ENCODE peak calls at places on chromosome 4, in seven cellular contexts. W is memory B cell, B is HCT116, X is NCI-H345, O is non-pigmented ciliary epithelial cell, T is fibroblast of mammary gland, R is heart right ventricle. H is an unnamed sample.

GRCh38 chr4:53558061-53558801 is 33.1 kb downstream of the LNX1 start:
- DNase-seq in W (no peak), B (no peak), X (peak), O (no peak), T (peak), R (no peak), H (no peak)

GRCh38 chr4:7960790-7961655 is 21.4 kb upstream of the AFAP1 start:
- DNase-seq in W (no peak), B (no peak), X (no peak), O (peak), T (peak), R (no peak), H (no peak)

GRCh38 chr4:124941267-124941666 is 228.7 kb upstream of the ANKRD50 start:
- DNase-seq in W (no peak), B (peak), X (no peak), O (no peak), T (peak), R (no peak), H (no peak)

GRCh38 chr4:61094854-61095598 is 105.1 kb upstream of the ADGRL3 start:
- DNase-seq in W (no peak), B (no peak), X (no peak), O (no peak), T (no peak), R (no peak), H (no peak)

GRCh38 chr4:139145552-139145932 is 31.5 kb downstream of the ELF2 start:
- DNase-seq in W (no peak), B (no peak), X (no peak), O (no peak), T (no peak), R (no peak), H (no peak)

GRCh38 chr4:123233409-123233808 is 163.2 kb upstream of the SPRY1 start:
- DNase-seq in W (no peak), B (no peak), X (no peak), O (no peak), T (no peak), R (no peak), H (no peak)

GRCh38 chr4:158016511-158016910 is 156.3 kb downstream of the GASK1B start:
- DNase-seq in W (no peak), B (no peak), X (no peak), O (no peak), T (peak), R (no peak), H (no peak)

GRCh38 chr4:169098054-169098896 is 88.2 kb upstream of the CBR4 start:
- DNase-seq in W (no peak), B (no peak), X (no peak), O (peak), T (no peak), R (no peak), H (no peak)

GRCh38 chr4:22595684-22596083 is 79.8 kb upstream of the ADGRA3 start:
- DNase-seq in W (no peak), B (no peak), X (no peak), O (no peak), T (peak), R (no peak), H (no peak)

GRCh38 chr4:79225360-79225759 is 100.5 kb downstream of the NAA11 start:
- DNase-seq in W (no peak), B (no peak), X (no peak), O (no peak), T (no peak), R (no peak), H (no peak)

GRCh38 chr4:98627883-98628282 is 30.5 kb downstream of the TSPAN5 start:
- DNase-seq in W (no peak), B (peak), X (no peak), O (peak), T (peak), R (no peak), H (no peak)

GRCh38 chr4:155751569-155751968 is 7.3 kb upstream of the GUCY1B1 start:
- DNase-seq in W (no peak), B (no peak), X (no peak), O (no peak), T (no peak), R (no peak), H (no peak)

GRCh38 chr4:119559044-119559647 is 69.5 kb downstream of the PDE5A start:
- DNase-seq in W (no peak), B (peak), X (peak), O (peak), T (peak), R (no peak), H (no peak)

GRCh38 chr4:71009091-71009490 is 15.6 kb downstream of the DCK start:
- DNase-seq in W (no peak), B (no peak), X (no peak), O (no peak), T (peak), R (no peak), H (no peak)

GRCh38 chr4:10664408-10664807 is 20.2 kb downstream of the CLNK start:
- DNase-seq in W (no peak), B (no peak), X (no peak), O (peak), T (peak), R (peak), H (no peak)

GRCh38 chr4:175246941-175247340 is 328.8 kb downstream of the ADAM29 start:
- DNase-seq in W (no peak), B (no peak), X (no peak), O (peak), T (no peak), R (no peak), H (no peak)

GRCh38 chr4:32460972-32461371 is 1740.8 kb downstream of the PCDH7 start:
- DNase-seq in W (no peak), B (no peak), X (no peak), O (no peak), T (no peak), R (no peak), H (no peak)

GRCh38 chr4:29046716-29047115 is 1673.5 kb upstream of the PCDH7 start:
- DNase-seq in W (no peak), B (no peak), X (no peak), O (peak), T (peak), R (no peak), H (no peak)

GRCh38 chr4:3344596-3344995 is 51.8 kb downstream of the RGS12 start:
- DNase-seq in W (no peak), B (no peak), X (no peak), O (no peak), T (no peak), R (no peak), H (no peak)